ENCODE peak calls at places on chromosomes 6 and 20, in eight cellular contexts. Q is NCI-H510A treated with DMSO at 0.1 percent for 48 hours, N is EH, K is choroid plexus epithelial cell, X is T follicular helper cell, D is fibroblast of pulmonary artery, E is psoas muscle, M is left ventricle myocardium superior. Y is an unnamed sample.

GRCh38 chr6:36907781-36908180 is 22.0 kb downstream of the C6orf89 start:
- DNase-seq in E (no peak), D (peak; percentile 32), Q (no peak), K (peak; percentile 51), X (no peak), N (no peak), M (peak; percentile 68), Y (no peak)

GRCh38 chr6:158026901-158027589 is 45.4 kb downstream of the SYNJ2 start:
- DNase-seq in D (no peak), M (peak; percentile 38), Q (no peak), K (no peak), N (no peak), E (no peak), X (no peak), Y (no peak)

GRCh38 chr6:38034269-38034914 is 214.9 kb downstream of the ZFAND3 start:
- DNase-seq in Q (no peak), D (peak; percentile 77), M (no peak), K (peak; percentile 87), X (no peak), E (no peak), N (peak; percentile 60), Y (no peak)

GRCh38 chr20:33532753-33533459 is 43.0 kb downstream of the CBFA2T2 start:
- DNase-seq in M (no peak), X (no peak), E (no peak), Q (no peak), N (no peak), D (peak; percentile 59), K (peak; percentile 34), Y (no peak)

GRCh38 chr6:31128093-31128676 is 7.9 kb upstream of the CDSN start:
- DNase-seq in K (peak; percentile 54), X (peak; percentile 62), E (peak; percentile 47), M (peak; percentile 68), N (peak; percentile 53), Q (peak; percentile 65), D (peak; percentile 39), Y (peak; percentile 77)

GRCh38 chr6:21457647-21458046 is 135.9 kb upstream of the SOX4 start:
- DNase-seq in Q (no peak), K (no peak), X (no peak), D (no peak), N (no peak), M (no peak), E (no peak), Y (no peak)

GRCh38 chr6:30810813-30811329 is 66.5 kb upstream of the IER3 start:
- DNase-seq in K (no peak), M (no peak), Q (no peak), N (no peak), X (no peak), D (no peak), E (no peak), Y (no peak)

GRCh38 chr6:118708055-118708454 is 56.7 kb upstream of the CEP85L start:
- DNase-seq in K (peak; percentile 77), X (no peak), M (no peak), Q (no peak), N (peak; percentile 11), E (no peak), D (peak; percentile 19), Y (no peak)

GRCh38 chr6:137823826-137824501 is 43.1 kb upstream of the TNFAIP3 start:
- DNase-seq in X (peak; percentile 89), Q (peak; percentile 6), K (peak; percentile 71), N (peak; percentile 69), D (peak; percentile 96), E (peak; percentile 20), M (peak; percentile 76), Y (no peak)

GRCh38 chr6:501891-502601 is 110.5 kb downstream of the IRF4 start:
- DNase-seq in E (no peak), M (no peak), Q (no peak), N (no peak), X (peak; percentile 7), K (no peak), D (no peak), Y (no peak)

GRCh38 chr6:26217714-26218075 is 130.5 kb downstream of the HFE start:
- DNase-seq in X (no peak), D (peak; percentile 32), Q (peak; percentile 42), M (no peak), E (no peak), K (peak; percentile 37), N (peak; percentile 52), Y (no peak)

GRCh38 chr6:143838395-143838794 is 4.7 kb upstream of the LTV1 start:
- DNase-seq in X (no peak), M (no peak), Q (no peak), K (no peak), E (no peak), N (no peak), D (no peak), Y (no peak)

GRCh38 chr20:48826883-48827771 is 672 bp downstream of the PREX1 start:
- DNase-seq in E (no peak), K (no peak), M (peak; percentile 60), D (no peak), N (peak; percentile 25), X (no peak), Q (no peak), Y (peak; percentile 67)

GRCh38 chr6:41654433-41655020 is 16.3 kb downstream of the MDFI start:
- DNase-seq in X (no peak), D (no peak), N (no peak), Q (no peak), K (no peak), M (no peak), E (no peak), Y (no peak)

GRCh38 chr6:112202639-112203341 is 51.6 kb downstream of the LAMA4 start:
- DNase-seq in X (no peak), M (no peak), E (no peak), D (peak; percentile 49), Q (no peak), K (peak; percentile 85), N (peak; percentile 50), Y (no peak)

GRCh38 chr6:44041461-44042260 is 85.6 kb downstream of the MRPL14 start:
- DNase-seq in D (peak; percentile 97), K (peak; percentile 96), Q (no peak), M (peak; percentile 11), X (no peak), E (peak; percentile 52), N (peak; percentile 99), Y (peak; percentile 65)

GRCh38 chr6:87700351-87700728 is 1.7 kb downstream of the AKIRIN2 start:
- DNase-seq in K (no peak), Q (no peak), D (no peak), X (no peak), M (no peak), E (no peak), N (no peak), Y (no peak)

GRCh38 chr6:160973311-160973710 is 18.3 kb upstream of the MAP3K4 start:
- DNase-seq in Q (no peak), N (peak; percentile 34), M (peak; percentile 76), D (peak; percentile 72), X (no peak), K (peak; percentile 82), E (peak; percentile 30), Y (no peak)

GRCh38 chr20:33668087-33668790 is 1.5 kb downstream of the ACTL10 start:
- DNase-seq in M (no peak), N (no peak), E (no peak), X (no peak), K (no peak), D (no peak), Q (no peak), Y (peak; percentile 89)

GRCh38 chr6:7726416-7727149 is 684 bp downstream of the BMP6 start:
- DNase-seq in D (no peak), X (no peak), Q (no peak), K (no peak), M (peak; percentile 34), N (no peak), E (peak; percentile 15), Y (no peak)

GRCh38 chr20:37531856-37532255 is 4.2 kb upstream of the BLCAP start:
- DNase-seq in D (no peak), E (no peak), N (no peak), K (no peak), X (no peak), Q (no peak), M (no peak), Y (no peak)

GRCh38 chr6:71886184-71887005 is at the start of gene RIMS1:
- DNase-seq in E (peak; percentile 19), D (peak; percentile 3), X (no peak), M (peak; percentile 33), Q (peak; percentile 34), N (peak; percentile 37), K (peak; percentile 8), Y (no peak)

GRCh38 chr20:47319517-47320252 is 36.8 kb downstream of the ZMYND8 start:
- DNase-seq in X (no peak), M (peak; percentile 44), K (peak; percentile 73), D (peak; percentile 93), N (peak; percentile 83), Q (peak; percentile 95), E (peak; percentile 41), Y (peak; percentile 62)

GRCh38 chr6:31585531-31585930 is 546 bp upstream of the LST1 start:
- DNase-seq in N (peak; percentile 27), Q (no peak), K (no peak), D (no peak), E (no peak), X (no peak), M (no peak), Y (no peak)

GRCh38 chr6:153503810-153504209 is 372.7 kb upstream of the RGS17 start:
- DNase-seq in D (no peak), N (no peak), E (no peak), X (no peak), M (no peak), K (peak; percentile 6), Q (no peak), Y (no peak)

GRCh38 chr6:17588011-17588410 is 12.1 kb upstream of the FAM8A1 start:
- DNase-seq in N (no peak), D (no peak), X (no peak), M (no peak), K (no peak), Q (no peak), E (no peak), Y (no peak)

GRCh38 chr6:42428326-42429041 is 23.2 kb downstream of the TRERF1 start:
- DNase-seq in K (no peak), M (peak; percentile 61), Q (no peak), E (peak; percentile 38), X (no peak), N (peak; percentile 81), D (no peak), Y (no peak)

GRCh38 chr20:62409935-62410741 is 3.1 kb upstream of the CABLES2 start:
- DNase-seq in M (peak; percentile 72), D (peak; percentile 23), K (peak; percentile 26), N (peak; percentile 15), Q (peak; percentile 66), E (peak; percentile 47), X (no peak), Y (no peak)

GRCh38 chr20:49245921-49246740 is 26.9 kb downstream of the DDX27 start:
- DNase-seq in X (no peak), N (peak; percentile 70), D (peak; percentile 70), Q (peak; percentile 57), E (no peak), K (peak; percentile 78), M (peak; percentile 50), Y (no peak)

GRCh38 chr20:47785900-47786762 is 850 bp upstream of the SULF2 start:
- DNase-seq in K (peak; percentile 85), X (no peak), N (peak; percentile 86), Q (no peak), D (peak; percentile 87), E (peak; percentile 62), M (peak; percentile 69), Y (peak; percentile 75)

Y was measured in sciatic nerve.